ENCODE peak calls at places on chromosomes 1 and 21, in eight cellular contexts. A is SJSA1, B is pancreas, U is iPS DF 6.9, O is OCI-LY7, Z is ovary, H is GM23338, G is Peyer's patch. W is an unnamed sample.

GRCh38 chr1:241228339-241228738 is 128.7 kb downstream of the RGS7 start:
- DNase-seq in U (no peak), O (no peak), Z (no peak), A (no peak), H (no peak), B (no peak), G (no peak), W (no peak)

GRCh38 chr1:97082160-97082848 is 360.7 kb downstream of the PTBP2 start:
- DNase-seq in A (no peak), G (no peak), H (no peak), U (no peak), Z (no peak), B (no peak), O (no peak), W (no peak)

GRCh38 chr21:14533555-14534400 is 12.3 kb downstream of the SAMSN1 start:
- DNase-seq in O (no peak), B (no peak), A (no peak), U (no peak), Z (no peak), G (no peak), H (no peak), W (no peak)

GRCh38 chr1:181083842-181084605 is 4.5 kb upstream of the IER5 start:
- DNase-seq in G (peak; percentile 85), A (no peak), H (peak; percentile 75), Z (no peak), U (no peak), B (peak; percentile 60), O (peak; percentile 69), W (peak; percentile 62)

GRCh38 chr1:173496757-173497323 is 19.7 kb downstream of the PRDX6 start:
- DNase-seq in A (no peak), G (no peak), B (no peak), Z (no peak), O (no peak), U (no peak), H (peak; percentile 9), W (no peak)

GRCh38 chr1:44947060-44947773 is 39.2 kb downstream of the EIF2B3 start:
- DNase-seq in G (no peak), A (no peak), H (no peak), Z (no peak), O (no peak), B (peak; percentile 18), U (no peak), W (peak; percentile 60)

GRCh38 chr1:115063238-115063901 is 25.9 kb downstream of the TSPAN2 start:
- DNase-seq in A (peak; percentile 66), G (no peak), Z (no peak), B (no peak), H (no peak), U (no peak), O (no peak), W (no peak)

GRCh38 chr1:189429610-189430009 is 1048.1 kb downstream of the BRINP3 start:
- DNase-seq in G (no peak), B (peak; percentile 11), A (no peak), H (peak; percentile 90), Z (no peak), U (peak; percentile 58), O (peak; percentile 45), W (no peak)

GRCh38 chr1:225465793-225466517 is 38.1 kb upstream of the LBR start:
- DNase-seq in U (no peak), B (no peak), O (no peak), A (no peak), G (no peak), Z (no peak), H (no peak), W (peak; percentile 42)

GRCh38 chr1:52153898-52154297 is 12.0 kb downstream of the ZFYVE9 start:
- DNase-seq in O (no peak), B (no peak), Z (no peak), H (no peak), G (no peak), U (no peak), A (no peak), W (no peak)

GRCh38 chr21:46035809-46036695 is 54.5 kb downstream of the COL6A1 start:
- DNase-seq in G (no peak), A (no peak), O (no peak), B (no peak), H (no peak), Z (peak; percentile 80), U (no peak), W (no peak)

GRCh38 chr1:55580845-55581332 is 365.7 kb upstream of the USP24 start:
- DNase-seq in Z (no peak), O (no peak), A (no peak), H (no peak), U (no peak), B (no peak), G (no peak), W (no peak)

GRCh38 chr1:18088077-18088594 is 19.5 kb upstream of the IGSF21 start:
- DNase-seq in A (no peak), B (no peak), G (no peak), H (no peak), O (no peak), Z (no peak), U (no peak), W (no peak)

GRCh38 chr21:41124626-41125240 is 43.2 kb upstream of the BACE2 start:
- DNase-seq in G (no peak), U (no peak), Z (no peak), A (no peak), O (no peak), H (no peak), B (no peak), W (no peak)

GRCh38 chr1:198530964-198531363 is 9.5 kb downstream of the ATP6V1G3 start:
- DNase-seq in G (no peak), Z (no peak), O (no peak), B (no peak), A (no peak), U (no peak), H (no peak), W (no peak)

GRCh38 chr1:93437976-93438605 is 9.8 kb upstream of the FNBP1L start:
- DNase-seq in O (peak; percentile 53), U (no peak), H (peak; percentile 64), B (no peak), A (no peak), G (no peak), Z (no peak), W (no peak)

GRCh38 chr1:119988316-119989067 is 81.0 kb downstream of the NOTCH2 start:
- DNase-seq in U (no peak), B (no peak), G (no peak), Z (no peak), O (no peak), A (no peak), H (no peak), W (no peak)

GRCh38 chr1:162035241-162035640 is 11.6 kb upstream of the OLFML2B start:
- DNase-seq in A (no peak), B (peak; percentile 41), O (no peak), U (no peak), H (no peak), Z (no peak), G (no peak), W (no peak)

GRCh38 chr1:103416681-103417318 is 108.7 kb upstream of the RNPC3 start:
- DNase-seq in B (no peak), H (peak; percentile 9), A (no peak), Z (no peak), U (no peak), O (no peak), G (no peak), W (no peak)

GRCh38 chr1:175208773-175209492 is 16.4 kb upstream of the KIAA0040 start:
- DNase-seq in G (peak; percentile 83), B (no peak), O (peak; percentile 91), A (no peak), Z (no peak), H (no peak), U (no peak), W (no peak)

GRCh38 chr1:46673749-46674182 is 2.1 kb downstream of the TEX38 start:
- DNase-seq in U (no peak), G (no peak), A (no peak), Z (no peak), H (no peak), B (no peak), O (no peak), W (no peak)

GRCh38 chr1:16018308-16018707 is 465 bp upstream of the HSPB7 start:
- DNase-seq in G (no peak), A (no peak), Z (no peak), O (no peak), H (no peak), U (no peak), B (no peak), W (no peak)

GRCh38 chr1:16015491-16015890 is 2.4 kb downstream of the HSPB7 start:
- DNase-seq in U (no peak), B (no peak), A (no peak), G (no peak), Z (peak; percentile 47), O (no peak), H (no peak), W (no peak)

GRCh38 chr1:16017461-16018303 is at the start of gene HSPB7:
- DNase-seq in B (no peak), U (no peak), G (peak; percentile 62), H (peak; percentile 72), Z (peak; percentile 94), O (peak; percentile 33), A (no peak), W (peak; percentile 94)

GRCh38 chr1:16015960-16016901 is 1.6 kb downstream of the HSPB7 start:
- DNase-seq in G (no peak), H (peak; percentile 50), Z (peak; percentile 56), A (no peak), O (no peak), U (no peak), B (no peak), W (peak; percentile 80)

GRCh38 chr1:16017076-16017460 is 775 bp downstream of the HSPB7 start:
- DNase-seq in B (no peak), U (no peak), H (no peak), Z (peak; percentile 50), O (no peak), G (no peak), A (no peak), W (no peak)
- H3K4me3 ChIP-seq in B (no peak overlapping the region), U (no peak overlapping the region), H (no peak overlapping the region), Z (peak overlapping the region; percentile 37), O (no peak overlapping the region), G (peak overlapping the region; percentile 46), A (no peak overlapping the region), W (peak overlapping the region; percentile 68)

DNA sequence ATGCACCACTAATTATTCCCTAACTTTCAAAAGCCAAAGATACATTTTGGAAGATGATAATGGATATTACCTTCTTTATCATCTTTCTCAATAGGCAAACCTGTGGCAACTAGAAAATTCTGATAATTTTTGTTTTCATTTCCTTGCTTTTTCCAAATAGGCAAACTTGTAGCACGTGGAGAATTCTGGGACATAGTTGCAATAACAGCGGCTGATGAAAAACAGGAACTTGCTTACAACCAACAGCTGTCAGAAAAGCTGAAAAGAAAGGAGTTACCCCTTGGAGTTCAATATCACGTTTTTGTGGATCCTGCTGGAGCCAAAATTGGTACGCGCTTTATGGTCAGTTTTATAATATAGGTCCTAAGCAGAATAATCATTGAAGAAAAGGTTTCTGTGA is 1.5 kb downstream of the FPGT start:
- DNase-seq in Z (no peak), G (no peak), H (no peak), O (no peak), A (no peak), B (no peak), U (no peak), W (no peak)
- H3K27ac ChIP-seq in Z (no peak overlapping the region), G (no peak overlapping the region), H (no peak overlapping the region), O (no peak overlapping the region), A (no peak overlapping the region), B (no peak overlapping the region), U (no peak overlapping the region), W (no peak overlapping the region)

GRCh38 chr1:77605246-77606026 is 77.0 kb downstream of the ZZZ3 start:
- DNase-seq in Z (no peak), U (no peak), A (no peak), H (no peak), G (peak; percentile 60), B (peak; percentile 17), O (no peak), W (peak; percentile 87)
- H3K4me1 ChIP-seq in Z (peaks cover 8% of the 10 kb centered on the region), U (no peaks in the 10 kb centered on the region), A (peaks cover 15% of the 10 kb centered on the region), H (no peaks in the 10 kb centered on the region), G (no peaks in the 10 kb centered on the region), B (no peaks in the 10 kb centered on the region), O (no peaks in the 10 kb centered on the region), W (no peaks in the 10 kb centered on the region)

GRCh38 chr1:48044311-48044710 is 47.1 kb upstream of the TRABD2B start:
- DNase-seq in U (no peak), A (no peak), O (no peak), H (no peak), B (no peak), G (no peak), Z (no peak), W (no peak)
- H3K4me3 ChIP-seq in U (no peak overlapping the region), A (no peak overlapping the region), O (no peak overlapping the region), H (no peak overlapping the region), B (no peak overlapping the region), G (no peak overlapping the region), Z (no peak overlapping the region), W (no peak overlapping the region)